ENCODE peak calls at places on chromosome 15, in nine cellular contexts. H is NK-92 treated with Interleukin-12 subunit alpha and Interleukin-12 subunit beta, amount 100 ng/mL, for 24 hours; Y is mesendoderm; Q is NCI-H2081 treated with DMSO at 0.1 percent for 48 hours; B is left cardiac atrium; P is foreskin melanocyte; X is amygdala; D is RWPE1; N is transverse colon. M is an unnamed sample.

GRCh38 chr15:64865998-64866520 is 24.3 kb downstream of the PLEKHO2 start:
- DNase-seq in Q (no peak), P (no peak), D (no peak), X (no peak), N (peak), H (no peak), B (no peak), Y (peak), M (no peak)

GRCh38 chr15:81339851-81340250 is 15.9 kb upstream of the STARD5 start:
- DNase-seq in H (no peak), Q (no peak), B (no peak), X (no peak), P (no peak), D (no peak), Y (no peak), N (no peak), M (no peak)

GRCh38 chr15:76431936-76432335 is 95.4 kb downstream of the ISL2 start:
- DNase-seq in B (no peak), P (no peak), N (no peak), X (no peak), H (no peak), Y (peak), D (no peak), Q (no peak), M (no peak)

GRCh38 chr15:63583027-63583426 is 14.2 kb upstream of the FBXL22 start:
- DNase-seq in P (no peak), X (no peak), H (no peak), Y (no peak), N (no peak), D (peak), Q (no peak), B (no peak), M (no peak)

GRCh38 chr15:94893091-94893490 is 661.7 kb downstream of the MCTP2 start:
- DNase-seq in Q (no peak), Y (no peak), D (no peak), N (no peak), P (no peak), X (no peak), H (no peak), B (no peak), M (no peak)

GRCh38 chr15:26628879-26629529 is 143.9 kb downstream of the GABRB3 start:
- DNase-seq in P (no peak), N (no peak), Q (peak), Y (peak), B (peak), X (no peak), D (no peak), H (no peak), M (no peak)

GRCh38 chr15:76342382-76343201 is 6.0 kb downstream of the ISL2 start:
- DNase-seq in N (peak), Y (peak), Q (no peak), B (no peak), D (no peak), H (no peak), P (no peak), X (no peak), M (no peak)

GRCh38 chr15:98150531-98150930 is 190.0 kb downstream of the ARRDC4 start:
- DNase-seq in Q (no peak), X (no peak), D (no peak), B (no peak), N (no peak), H (no peak), Y (no peak), P (no peak), M (no peak)

GRCh38 chr15:78264304-78265136 is at the start of gene DNAJA4:
- DNase-seq in Y (no peak), H (no peak), P (no peak), B (peak), Q (no peak), X (no peak), N (peak), D (no peak), M (peak)

GRCh38 chr15:100338971-100339444 is 2.8 kb downstream of the ADAMTS17 start:
- DNase-seq in D (peak), X (no peak), P (peak), Q (peak), H (peak), B (peak), Y (peak), N (peak), M (peak)

GRCh38 chr15:78934063-78935023 is 10.5 kb downstream of the CTSH start:
- DNase-seq in Q (no peak), Y (no peak), D (no peak), X (no peak), B (peak), H (no peak), N (no peak), P (no peak), M (no peak)

GRCh38 chr15:88255496-88256171 is 905 bp downstream of the NTRK3 start:
- DNase-seq in N (no peak), H (no peak), D (peak), Q (no peak), P (no peak), B (peak), Y (peak), X (no peak), M (no peak)

GRCh38 chr15:69583627-69584026 is 131.0 kb downstream of the RPLP1 start:
- DNase-seq in P (no peak), D (no peak), X (no peak), Y (no peak), Q (no peak), N (no peak), H (no peak), B (no peak), M (no peak)

GRCh38 chr15:62124176-62124952 is 40.7 kb downstream of the C2CD4B start:
- DNase-seq in Y (no peak), Q (peak), B (no peak), H (no peak), X (no peak), D (no peak), P (peak), N (no peak), M (no peak)

GRCh38 chr15:34241376-34242350 is 16.8 kb downstream of the EMC4 start:
- DNase-seq in X (no peak), N (peak), B (no peak), D (peak), Q (no peak), P (peak), Y (peak), H (no peak), M (peak)

GRCh38 chr15:75732809-75733451 is 20.3 kb upstream of the CSPG4 start:
- DNase-seq in Q (no peak), H (peak), D (peak), X (no peak), P (peak), N (peak), Y (peak), B (peak), M (peak)

GRCh38 chr15:31782951-31783350 is 247.4 kb upstream of the CHRNA7 start:
- DNase-seq in H (no peak), Y (peak), Q (no peak), D (no peak), P (no peak), B (no peak), N (no peak), X (no peak), M (no peak)

GRCh38 chr15:98754283-98755022 is 106.1 kb downstream of the IGF1R start:
- DNase-seq in Y (peak), D (no peak), Q (no peak), B (no peak), H (no peak), N (no peak), P (no peak), X (no peak), M (no peak)

GRCh38 chr15:34275721-34276120 is 50.9 kb downstream of the EMC4 start:
- DNase-seq in Q (no peak), H (no peak), Y (no peak), X (no peak), N (no peak), P (no peak), D (peak), B (no peak), M (no peak)

GRCh38 chr15:42285042-42285441 is 11.8 kb upstream of the TMEM87A start:
- DNase-seq in D (no peak), Q (no peak), Y (no peak), P (no peak), X (no peak), N (no peak), B (no peak), H (no peak), M (no peak)

GRCh38 chr15:29773000-29773399 is 49.3 kb downstream of the TJP1 start:
- DNase-seq in Q (no peak), X (no peak), Y (no peak), N (no peak), P (no peak), B (no peak), D (no peak), H (no peak), M (no peak)

GRCh38 chr15:95470997-95471692 is 859.4 kb upstream of the NR2F2 start:
- DNase-seq in B (peak), Y (peak), X (no peak), H (no peak), N (no peak), Q (no peak), D (no peak), P (no peak), M (no peak)

GRCh38 chr15:72491768-72492167 is 17.6 kb downstream of the ARIH1 start:
- DNase-seq in Y (peak), N (no peak), Q (no peak), D (no peak), P (no peak), B (no peak), X (no peak), H (no peak), M (no peak)

GRCh38 chr15:31024330-31024729 is 32.9 kb upstream of the MTMR10 start:
- DNase-seq in P (peak), H (no peak), Y (peak), Q (no peak), D (peak), N (no peak), B (peak), X (no peak), M (peak)

GRCh38 chr15:82680200-82681102 is 29.2 kb downstream of the AP3B2 start:
- DNase-seq in X (no peak), B (peak), D (peak), P (no peak), Y (peak), N (peak), Q (peak), H (no peak), M (no peak)

GRCh38 chr15:78634251-78635145 is 6.5 kb downstream of the CHRNB4 start:
- DNase-seq in Q (no peak), H (no peak), Y (no peak), N (no peak), X (no peak), D (no peak), B (no peak), P (no peak), M (no peak)

GRCh38 chr15:70258369-70259029 is 160.8 kb upstream of the TLE3 start:
- DNase-seq in X (no peak), N (peak), D (no peak), P (no peak), Y (no peak), B (no peak), Q (no peak), H (peak), M (no peak)

GRCh38 chr15:99168601-99169580 is 64.0 kb downstream of the SYNM start:
- DNase-seq in Q (no peak), D (no peak), N (no peak), Y (no peak), X (no peak), P (no peak), B (no peak), H (no peak), M (no peak)

GRCh38 chr15:94066811-94067210 is 164.6 kb upstream of the MCTP2 start:
- DNase-seq in Q (no peak), N (no peak), B (no peak), P (no peak), Y (no peak), H (no peak), X (no peak), D (no peak), M (no peak)

GRCh38 chr15:49270541-49271421 is 100.7 kb downstream of the GALK2 start:
- DNase-seq in P (no peak), B (peak), Q (no peak), H (no peak), X (no peak), N (no peak), D (no peak), Y (peak), M (no peak)

GRCh38 chr15:66178531-66178910 is 75.0 kb downstream of the MEGF11 start:
- DNase-seq in Y (peak), D (no peak), N (no peak), X (no peak), Q (no peak), B (no peak), H (no peak), P (no peak), M (no peak)